ENCODE peak calls at places on chromosomes 7 and 10, in nine cellular contexts. J, E, K, C, Z, X, F, P and O are unnamed samples.

GRCh38 chr7:46775020-46775419 is 806.9 kb downstream of the TNS3 start:
- DNase-seq in K (no peak), P (no peak), C (no peak), E (no peak), X (no peak), Z (no peak), J (no peak), F (no peak), O (no peak)

GRCh38 chr7:79610301-79610700 is 156.8 kb upstream of the MAGI2 start:
- DNase-seq in X (no peak), C (no peak), K (no peak), P (no peak), F (no peak), E (no peak), J (no peak), Z (no peak), O (no peak)

GRCh38 chr7:32298403-32299132 is 191.6 kb downstream of the LSM5 start:
- DNase-seq in Z (no peak), K (no peak), E (no peak), J (peak), C (no peak), P (no peak), F (peak), X (no peak), O (no peak)

GRCh38 chr10:17836917-17837316 is 27.8 kb downstream of the MRC1 start:
- DNase-seq in Z (no peak), E (peak), X (no peak), C (no peak), K (no peak), F (no peak), J (no peak), P (no peak), O (no peak)

GRCh38 chr7:33191326-33191725 is 62.0 kb downstream of the BBS9 start:
- DNase-seq in X (peak), P (no peak), E (no peak), Z (no peak), J (peak), K (no peak), F (no peak), C (no peak), O (no peak)

GRCh38 chr10:5283305-5284158 is 81.2 kb upstream of the UCN3 start:
- DNase-seq in K (no peak), F (peak), Z (peak), E (no peak), J (peak), C (no peak), P (no peak), X (peak), O (peak)

GRCh38 chr7:8724080-8724718 is 290.8 kb downstream of the NXPH1 start:
- DNase-seq in X (no peak), F (peak), P (no peak), Z (no peak), K (no peak), E (no peak), J (peak), C (no peak), O (peak)

GRCh38 chr7:74452748-74453320 is 872 bp upstream of the GTF2IRD1 start:
- DNase-seq in X (no peak), K (no peak), Z (peak), C (no peak), F (no peak), E (no peak), P (no peak), J (peak), O (no peak)

GRCh38 chr10:48935141-48935540 is 4.5 kb downstream of the LRRC18 start:
- DNase-seq in Z (peak), K (no peak), C (no peak), X (no peak), F (no peak), P (no peak), J (no peak), E (no peak), O (no peak)

GRCh38 chr7:5500056-5500776 is 76.6 kb upstream of the TNRC18 start:
- DNase-seq in J (no peak), Z (no peak), P (no peak), C (no peak), X (no peak), K (no peak), F (no peak), E (no peak), O (no peak)

GRCh38 chr10:119575506-119575905 is 21.3 kb downstream of the TIAL1 start:
- DNase-seq in F (no peak), C (peak), K (no peak), E (no peak), Z (no peak), P (no peak), J (no peak), X (peak), O (no peak)

GRCh38 chr10:96832721-96833219 is 672 bp downstream of the LCOR start:
- DNase-seq in Z (peak), E (no peak), C (peak), X (peak), J (peak), P (peak), F (peak), K (peak), O (no peak)

GRCh38 chr10:132065491-132066105 is at the start of gene JAKMIP3:
- DNase-seq in P (no peak), C (no peak), J (peak), F (no peak), E (peak), Z (peak), X (no peak), K (peak), O (peak)

GRCh38 chr7:5229451-5230271 is 39.6 kb downstream of the WIPI2 start:
- DNase-seq in P (no peak), J (no peak), C (no peak), F (no peak), Z (no peak), X (no peak), K (no peak), E (no peak), O (no peak)

GRCh38 chr7:749121-749520 is 22.0 kb upstream of the PRKAR1B start:
- DNase-seq in F (peak), P (no peak), Z (no peak), J (peak), K (no peak), X (no peak), C (no peak), E (no peak), O (no peak)

GRCh38 chr7:122896509-122896908 is 10.2 kb upstream of the CADPS2 start:
- DNase-seq in X (no peak), Z (no peak), J (no peak), E (no peak), C (no peak), F (no peak), P (no peak), K (no peak), O (no peak)

GRCh38 chr7:66697451-66698438 is 42.8 kb upstream of the RABGEF1 start:
- DNase-seq in E (no peak), P (no peak), Z (no peak), J (no peak), K (peak), C (no peak), X (no peak), F (no peak), O (no peak)

GRCh38 chr7:102469972-102470825 is 5.4 kb downstream of the LRWD1 start:
- DNase-seq in K (no peak), F (peak), C (no peak), E (no peak), P (no peak), X (no peak), Z (no peak), J (no peak), O (no peak)

GRCh38 chr10:76177945-76178344 is 746.5 kb downstream of the LRMDA start:
- DNase-seq in K (no peak), X (no peak), E (no peak), J (no peak), F (no peak), P (no peak), C (no peak), Z (no peak), O (no peak)

GRCh38 chr7:26369519-26370385 is 78.1 kb downstream of the SNX10 start:
- DNase-seq in C (peak), X (peak), F (no peak), E (no peak), K (peak), J (peak), P (no peak), Z (no peak), O (no peak)

GRCh38 chr7:128831994-128832879 is 2.0 kb downstream of the FLNC start:
- DNase-seq in J (no peak), P (no peak), C (no peak), E (no peak), K (no peak), X (no peak), F (peak), Z (no peak), O (no peak)

GRCh38 chr7:49398730-49399129 is 374.7 kb upstream of the VWC2 start:
- DNase-seq in P (no peak), Z (no peak), X (no peak), J (no peak), E (peak), F (no peak), K (no peak), C (no peak), O (peak)

GRCh38 chr7:77327932-77328628 is 88.1 kb downstream of the GSAP start:
- DNase-seq in P (no peak), E (no peak), C (peak), J (no peak), X (peak), Z (peak), K (no peak), F (no peak), O (no peak)

GRCh38 chr10:94343159-94343558 is 19.6 kb downstream of the NOC3L start:
- DNase-seq in X (no peak), F (no peak), K (no peak), C (no peak), E (no peak), Z (no peak), P (no peak), J (no peak), O (no peak)

GRCh38 chr7:42972703-42973500 is 40.7 kb downstream of the MRPL32 start:
- DNase-seq in J (no peak), P (no peak), K (no peak), F (no peak), Z (no peak), X (no peak), E (peak), C (no peak), O (peak)

GRCh38 chr10:58672855-58673254 is 160.2 kb downstream of the BICC1 start:
- DNase-seq in F (no peak), J (no peak), P (no peak), E (no peak), X (no peak), C (no peak), Z (no peak), K (no peak), O (no peak)

GRCh38 chr7:132187869-132188789 is 388.1 kb downstream of the PLXNA4 start:
- DNase-seq in J (no peak), Z (no peak), K (no peak), C (no peak), E (no peak), P (no peak), F (peak), X (no peak), O (no peak)

GRCh38 chr10:128103229-128103714 is 23.0 kb downstream of the MKI67 start:
- DNase-seq in F (no peak), X (peak), Z (peak), J (no peak), E (no peak), C (peak), P (no peak), K (no peak), O (no peak)

GRCh38 chr10:132225849-132226205 is 39.1 kb downstream of the DPYSL4 start:
- DNase-seq in F (no peak), C (no peak), Z (no peak), K (no peak), X (no peak), J (no peak), P (no peak), E (no peak), O (no peak)

GRCh38 chr10:14555806-14556205 is 218.9 kb downstream of the FAM107B start:
- DNase-seq in K (no peak), C (no peak), X (no peak), J (no peak), Z (no peak), P (no peak), F (no peak), E (no peak), O (no peak)

GRCh38 chr10:35843524-35844171 is 201.6 kb upstream of the FZD8 start:
- DNase-seq in F (peak), J (no peak), P (no peak), X (no peak), E (no peak), C (no peak), K (no peak), Z (no peak), O (no peak)

GRCh38 chr10:86048973-86049372 is 317.6 kb downstream of the GRID1 start:
- DNase-seq in P (no peak), K (no peak), J (no peak), F (no peak), C (no peak), X (no peak), Z (peak), E (no peak), O (no peak)

GRCh38 chr7:95246935-95247370 is 77.4 kb downstream of the PON1 start:
- DNase-seq in C (no peak), X (no peak), P (no peak), F (peak), Z (no peak), E (peak), J (peak), K (peak), O (peak)

GRCh38 chr10:1127629-1128028 is 71.4 kb downstream of the WDR37 start:
- DNase-seq in Z (no peak), P (no peak), E (no peak), C (no peak), F (no peak), X (no peak), K (no peak), J (no peak), O (no peak)